ENCODE peak calls at places on chromosomes 7 and 10, in seven cellular contexts. K is tibial artery, Z is colonic mucosa, H is astrocyte, Q is H9, M is transverse colon, C is osteoblast. B is an unnamed sample.

GRCh38 chr10:103745264-103746247 is 109.8 kb downstream of the SH3PXD2A start:
- DNase-seq in Z (peak), C (peak), H (peak), Q (peak), K (no peak), M (peak), B (peak)

GRCh38 chr7:151936207-151936606 is 20.0 kb upstream of the GALNTL5 start:
- DNase-seq in K (no peak), H (no peak), Q (no peak), M (no peak), Z (no peak), C (no peak), B (no peak)

GRCh38 chr7:27260211-27260610 is 17.6 kb downstream of the EVX1 start:
- DNase-seq in Q (no peak), Z (no peak), H (no peak), C (no peak), M (no peak), K (no peak), B (no peak)

GRCh38 chr10:102452672-102453340 is 1.5 kb upstream of the C10orf95 start:
- DNase-seq in C (peak), K (peak), M (peak), H (peak), Z (no peak), Q (no peak), B (peak)

GRCh38 chr7:54330216-54330800 is 211.9 kb upstream of the VSTM2A start:
- DNase-seq in H (no peak), Q (no peak), M (no peak), K (no peak), C (no peak), Z (no peak), B (no peak)

GRCh38 chr10:50322075-50322474 is 70.8 kb upstream of the ASAH2 start:
- DNase-seq in K (no peak), H (peak), M (no peak), Q (no peak), C (peak), Z (no peak), B (peak)

GRCh38 chr10:88234332-88234731 is 348.8 kb downstream of the RNLS start:
- DNase-seq in Z (peak), K (no peak), Q (no peak), H (no peak), M (peak), C (no peak), B (no peak)

GRCh38 chr7:106611911-106612310 is 49.0 kb downstream of the CCDC71L start:
- DNase-seq in H (no peak), Z (no peak), M (no peak), C (no peak), K (no peak), Q (no peak), B (no peak)

GRCh38 chr7:13603661-13604060 is 385.8 kb downstream of the ETV1 start:
- DNase-seq in M (no peak), Q (no peak), H (peak), K (no peak), Z (no peak), C (no peak), B (peak)

GRCh38 chr7:112898432-112899290 is 108.5 kb upstream of the TMEM168 start:
- DNase-seq in H (peak), K (no peak), M (peak), C (no peak), Q (peak), Z (peak), B (peak)

GRCh38 chr7:27576360-27576944 is 86.2 kb downstream of the HIBADH start:
- DNase-seq in C (no peak), Q (no peak), Z (no peak), M (no peak), K (no peak), H (no peak), B (peak)

GRCh38 chr10:67697646-67698245 is 1.8 kb upstream of the CTNNA3 start:
- DNase-seq in M (no peak), K (no peak), H (peak), Z (peak), C (no peak), Q (no peak), B (peak)

GRCh38 chr10:11270135-11270857 is 252.6 kb downstream of the CELF2 start:
- DNase-seq in Q (peak), M (peak), C (peak), K (peak), H (peak), Z (peak), B (peak)

GRCh38 chr10:77609781-77610272 is 27.8 kb downstream of the KCNMA1 start:
- DNase-seq in K (no peak), Q (no peak), Z (no peak), C (no peak), M (no peak), H (no peak), B (no peak)

GRCh38 chr10:116097239-116097751 is 175.7 kb downstream of the GFRA1 start:
- DNase-seq in M (no peak), K (no peak), C (no peak), Q (no peak), Z (no peak), H (no peak), B (no peak)

GRCh38 chr7:2724453-2725177 is 36.6 kb downstream of the AMZ1 start:
- DNase-seq in C (peak), Z (no peak), K (no peak), M (no peak), H (no peak), Q (no peak), B (no peak)

GRCh38 chr7:74225400-74225799 is 15.6 kb downstream of the LAT2 start:
- DNase-seq in Z (no peak), M (no peak), C (no peak), Q (no peak), H (no peak), K (no peak), B (no peak)

GRCh38 chr10:112956631-112957350 is 6.7 kb downstream of the TCF7L2 start:
- DNase-seq in K (no peak), Q (peak), C (no peak), M (peak), Z (no peak), H (peak), B (no peak)
- H3K27ac ChIP-seq in K (peak), Q (peak), C (peak), M (peak), Z (peak), H (peak), B (peak)

GRCh38 chr10:24722676-24723385 is 856 bp downstream of the ARHGAP21 start:
- DNase-seq in M (peak), Z (peak), Q (peak), K (peak), C (peak), H (no peak), B (no peak)
- TF ChIP-seq CTCF in M (no peak), Z (no peak), Q (no peak), K (no peak), C (no peak), H (no peak), B (no peak)

GRCh38 chr7:124060528-124060927 is 27.7 kb upstream of the TMEM229A start:
- DNase-seq in M (no peak), C (no peak), Q (no peak), K (no peak), Z (no peak), H (no peak), B (no peak)

GRCh38 chr7:124062171-124062570 is 29.3 kb upstream of the TMEM229A start:
- DNase-seq in Q (no peak), M (no peak), C (no peak), H (no peak), Z (no peak), K (no peak), B (no peak)

GRCh38 chr7:124057872-124058271 is 25.0 kb upstream of the TMEM229A start:
- DNase-seq in C (no peak), H (no peak), Q (no peak), M (no peak), K (no peak), Z (no peak), B (no peak)

GRCh38 chr7:124058515-124058914 is 25.6 kb upstream of the TMEM229A start:
- DNase-seq in Q (no peak), C (no peak), Z (no peak), M (no peak), H (no peak), K (no peak), B (no peak)

GRCh38 chr7:124059375-124059774 is 26.5 kb upstream of the TMEM229A start:
- DNase-seq in Q (no peak), K (no peak), H (no peak), M (no peak), C (no peak), Z (no peak), B (no peak)
- H3K27ac ChIP-seq in Q (no peak), K (no peak), H (no peak), M (no peak), C (no peak), Z (no peak), B (no peak)

GRCh38 chr7:118153551-118154177 is 30.3 kb upstream of the LSM8 start:
- DNase-seq in C (no peak), M (peak), Q (no peak), Z (peak), H (no peak), K (no peak), B (peak)
- TF ChIP-seq CTCF in C (peak), M (peak), Q (peak), Z (peak), H (peak), K (peak), B (peak)

B was measured in RWPE1.